ENCODE peak calls at places on chromosomes 2 and 18, in ten cellular contexts. N is stomach, L is left ventricle myocardium inferior, W is PC-9, A is gastrocnemius medialis, T is lung, I is suprapubic skin, S is aorta, Q is Caco-2, K is right atrium auricular region. Z is an unnamed sample.

GRCh38 chr2:174785481-174785880 is 21.2 kb upstream of the CHRNA1 start:
- DNase-seq in N (no peak), L (no peak), W (no peak), A (no peak), T (no peak), I (no peak), S (no peak), Q (no peak), K (no peak), Z (no peak)

GRCh38 chr2:128196026-128196822 is 105.2 kb downstream of the UGGT1 start:
- DNase-seq in N (peak; percentile 43), L (no peak), W (no peak), A (no peak), T (no peak), I (no peak), S (no peak), Q (no peak), K (no peak), Z (no peak)

GRCh38 chr2:102037681-102038080 is 45.9 kb downstream of the IL1R2 start:
- DNase-seq in N (no peak), L (no peak), W (no peak), A (peak; percentile 46), T (no peak), I (no peak), S (no peak), Q (no peak), K (no peak), Z (peak; percentile 53)

GRCh38 chr2:218218409-218219185 is 1.6 kb downstream of the ARPC2 start:
- DNase-seq in N (no peak), L (no peak), W (no peak), A (no peak), T (no peak), I (no peak), S (no peak), Q (no peak), K (no peak), Z (no peak)

GRCh38 chr2:85594715-85595377 is 699 bp upstream of the RNF181 start:
- DNase-seq in N (no peak), L (no peak), W (no peak), A (no peak), T (no peak), I (no peak), S (no peak), Q (no peak), K (no peak), Z (no peak)

GRCh38 chr2:231613054-231613654 is 20.5 kb downstream of the TEX44 start:
- DNase-seq in N (no peak), L (peak; percentile 31), W (peak; percentile 50), A (no peak), T (no peak), I (no peak), S (no peak), Q (no peak), K (no peak), Z (no peak)

GRCh38 chr2:68385232-68385906 is 20.3 kb downstream of the PLEK start:
- DNase-seq in N (no peak), L (no peak), W (no peak), A (no peak), T (no peak), I (no peak), S (no peak), Q (no peak), K (no peak), Z (no peak)

GRCh38 chr2:42974697-42975357 is 182.4 kb upstream of the HAAO start:
- DNase-seq in N (peak; percentile 77), L (peak; percentile 79), W (no peak), A (peak; percentile 65), T (peak; percentile 71), I (peak; percentile 88), S (peak; percentile 93), Q (peak; percentile 98), K (no peak), Z (peak; percentile 87)

GRCh38 chr2:11454824-11455223 is 11.1 kb downstream of the E2F6 start:
- DNase-seq in N (no peak), L (no peak), W (no peak), A (no peak), T (no peak), I (no peak), S (no peak), Q (no peak), K (no peak), Z (no peak)

GRCh38 chr2:11457935-11458334 is 8.0 kb downstream of the E2F6 start:
- DNase-seq in N (no peak), L (no peak), W (no peak), A (no peak), T (no peak), I (no peak), S (no peak), Q (no peak), K (peak; percentile 36), Z (no peak)

GRCh38 chr2:11459816-11460215 is 6.1 kb downstream of the E2F6 start:
- DNase-seq in N (no peak), L (no peak), W (no peak), A (no peak), T (no peak), I (no peak), S (no peak), Q (no peak), K (no peak), Z (no peak)

GRCh38 chr2:11456251-11456650 is 9.7 kb downstream of the E2F6 start:
- DNase-seq in N (no peak), L (no peak), W (no peak), A (no peak), T (no peak), I (no peak), S (no peak), Q (no peak), K (no peak), Z (no peak)

DNA sequence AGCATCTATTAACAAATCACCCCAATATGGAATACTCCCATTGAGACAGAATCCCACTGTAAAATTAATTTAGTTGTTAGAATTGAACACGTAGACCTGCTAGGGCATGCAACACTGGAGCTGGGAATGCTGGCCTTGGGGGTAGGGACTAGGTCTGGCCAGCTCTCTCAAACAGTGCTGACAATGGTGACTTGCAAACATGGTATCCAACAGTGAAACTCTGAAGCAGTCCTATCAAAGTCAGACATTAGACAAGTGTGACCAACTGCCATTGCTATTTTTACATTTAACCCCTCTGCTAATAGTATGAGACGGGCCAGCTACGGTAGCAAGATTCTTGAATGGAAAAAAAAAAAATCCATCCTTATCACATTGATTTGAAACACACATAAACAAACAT is 7.2 kb downstream of the E2F6 start:
- DNase-seq in N (no peak), L (no peak), W (no peak), A (no peak), T (no peak), I (no peak), S (no peak), Q (no peak), K (peak; percentile 13), Z (no peak)
- H3K4me1 ChIP-seq in N (peaks cover 75% of the 10 kb centered on the region), L (peaks cover 80% of the 10 kb centered on the region), W (peaks cover 8% of the 10 kb centered on the region), A (peaks cover 60% of the 10 kb centered on the region), T (peaks cover 24% of the 10 kb centered on the region), I (peaks cover 23% of the 10 kb centered on the region), S (peaks cover 4% of the 10 kb centered on the region), Q (no peaks in the 10 kb centered on the region), K (peaks cover 60% of the 10 kb centered on the region), Z (peaks cover 4% of the 10 kb centered on the region)

DNA sequence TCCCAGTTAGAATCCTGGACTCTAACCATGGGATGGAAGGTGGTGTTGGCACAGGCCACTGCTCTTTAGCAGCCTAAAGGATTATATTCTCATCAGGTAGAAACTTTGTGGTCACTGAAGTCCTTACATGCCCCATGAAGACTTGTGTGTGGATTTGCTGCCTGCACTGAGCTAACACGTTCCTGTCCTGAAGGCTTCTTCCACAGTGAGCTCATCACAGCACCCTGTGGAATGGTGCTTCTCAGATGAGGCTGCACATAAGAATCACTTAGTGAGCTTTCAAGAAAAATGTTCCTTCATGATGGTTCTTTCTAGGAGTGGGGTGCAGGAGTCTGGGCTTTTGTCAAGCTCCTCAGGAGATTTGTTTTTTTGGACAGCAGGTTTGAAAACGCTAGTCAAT is 26.8 kb downstream of the STAMBP start:
- DNase-seq in N (no peak), L (no peak), W (no peak), A (no peak), T (no peak), I (no peak), S (no peak), Q (no peak), K (no peak), Z (no peak)
- H3K36me3 ChIP-seq in N (peaks cover 34% of the 10 kb centered on the region), L (peaks cover 97% of the 10 kb centered on the region), W (peaks cover 41% of the 10 kb centered on the region), A (peaks cover 93% of the 10 kb centered on the region), T (peaks cover 43% of the 10 kb centered on the region), I (peaks cover 89% of the 10 kb centered on the region), S (peaks cover 9% of the 10 kb centered on the region), Q (peaks cover 1% of the 10 kb centered on the region), K (peaks cover 66% of the 10 kb centered on the region), Z (no peaks in the 10 kb centered on the region)

GRCh38 chr2:24352664-24353063 is 7.7 kb downstream of the ITSN2 start:
- DNase-seq in N (no peak), L (no peak), W (no peak), A (no peak), T (no peak), I (no peak), S (no peak), Q (no peak), K (no peak), Z (no peak)

GRCh38 chr2:24354382-24354781 is 6.0 kb downstream of the ITSN2 start:
- DNase-seq in N (no peak), L (no peak), W (no peak), A (no peak), T (no peak), I (no peak), S (no peak), Q (no peak), K (no peak), Z (no peak)

GRCh38 chr2:24354899-24355298 is 5.4 kb downstream of the ITSN2 start:
- DNase-seq in N (no peak), L (no peak), W (no peak), A (no peak), T (no peak), I (no peak), S (no peak), Q (no peak), K (no peak), Z (no peak)

GRCh38 chr2:24353364-24353763 is 7.0 kb downstream of the ITSN2 start:
- DNase-seq in N (no peak), L (no peak), W (no peak), A (no peak), T (no peak), I (no peak), S (no peak), Q (no peak), K (no peak), Z (no peak)

DNA sequence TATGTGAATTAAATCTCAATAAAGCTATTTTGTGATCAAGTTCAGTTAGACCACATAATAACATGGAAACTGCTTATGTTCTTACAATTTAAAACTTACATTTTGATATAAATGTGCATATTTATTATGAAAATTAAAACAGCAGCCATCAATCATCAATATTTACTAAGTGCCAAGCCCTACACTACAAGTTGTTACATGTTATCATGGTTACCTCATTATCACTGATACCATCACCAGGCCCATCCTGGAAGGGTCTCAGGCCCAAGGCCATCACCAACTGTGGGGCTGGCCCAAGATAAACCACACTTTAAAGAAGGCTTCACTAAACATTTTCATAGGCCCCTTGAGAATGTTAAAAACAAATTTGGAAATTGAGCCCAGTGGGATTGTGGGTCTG is 6.4 kb downstream of the ITSN2 start:
- DNase-seq in N (no peak), L (no peak), W (no peak), A (no peak), T (no peak), I (no peak), S (no peak), Q (no peak), K (no peak), Z (no peak)
- H3K4me1 ChIP-seq in N (peaks cover 74% of the 10 kb centered on the region), L (peaks cover 82% of the 10 kb centered on the region), W (peaks cover 12% of the 10 kb centered on the region), A (peaks cover 69% of the 10 kb centered on the region), T (peaks cover 32% of the 10 kb centered on the region), I (peaks cover 42% of the 10 kb centered on the region), S (peaks cover 5% of the 10 kb centered on the region), Q (peaks cover 19% of the 10 kb centered on the region), K (peaks cover 68% of the 10 kb centered on the region), Z (peaks cover 3% of the 10 kb centered on the region)

GRCh38 chr18:79343567-79344207 is 52.0 kb upstream of the NFATC1 start:
- DNase-seq in N (peak; percentile 46), L (no peak), W (peak; percentile 41), A (no peak), T (no peak), I (no peak), S (no peak), Q (no peak), K (no peak), Z (no peak)
- H3K36me3 ChIP-seq in N (peaks cover 47% of the 10 kb centered on the region), L (peaks cover 56% of the 10 kb centered on the region), W (peaks cover 6% of the 10 kb centered on the region), A (peaks cover 67% of the 10 kb centered on the region), T (peaks cover 11% of the 10 kb centered on the region), I (peaks cover 52% of the 10 kb centered on the region), S (peaks cover 3% of the 10 kb centered on the region), Q (peaks cover 4% of the 10 kb centered on the region), K (peaks cover 51% of the 10 kb centered on the region), Z (no peaks in the 10 kb centered on the region)